ENCODE peak calls at places on chromosomes 13 and 19, in ten cellular contexts. One of them, this sample, is unnamed.

GRCh38 chr13:101514695-101515275 is 62.3 kb downstream of the ITGBL1 start:
- DNase-seq in substantia nigra: no peak
- DNase-seq in mesendoderm: peak; percentile 56
- DNase-seq in HCT116: peak; percentile 8
- DNase-seq in neural progenitor cell: peak; percentile 62
- DNase-seq in testis: peak; percentile 59
- DNase-seq in GM12878: no peak
- DNase-seq in lower lobe of right lung: no peak
- DNase-seq in mammary epithelial cell: peak; percentile 46
- DNase-seq in SJSA1: peak; percentile 33
- DNase-seq in this sample: peak; percentile 80

GRCh38 chr13:35675651-35676050 is 199.2 kb upstream of the MAB21L1 start:
- DNase-seq in GM12878: no peak
- DNase-seq in mammary epithelial cell: no peak
- DNase-seq in substantia nigra: no peak
- DNase-seq in mesendoderm: no peak
- DNase-seq in testis: no peak
- DNase-seq in lower lobe of right lung: no peak
- DNase-seq in HCT116: no peak
- DNase-seq in SJSA1: no peak
- DNase-seq in neural progenitor cell: no peak
- DNase-seq in this sample: no peak

GRCh38 chr19:19445911-19446361 is 40.5 kb downstream of the GATAD2A start:
- DNase-seq in GM12878: no peak
- DNase-seq in substantia nigra: no peak
- DNase-seq in mammary epithelial cell: peak; percentile 38
- DNase-seq in SJSA1: no peak
- DNase-seq in testis: no peak
- DNase-seq in neural progenitor cell: no peak
- DNase-seq in lower lobe of right lung: no peak
- DNase-seq in HCT116: no peak
- DNase-seq in mesendoderm: no peak
- DNase-seq in this sample: no peak

GRCh38 chr19:12840091-12841079 is 2.1 kb downstream of the MAST1 start:
- DNase-seq in mammary epithelial cell: peak; percentile 84
- DNase-seq in neural progenitor cell: peak; percentile 98
- DNase-seq in HCT116: peak; percentile 93
- DNase-seq in GM12878: no peak
- DNase-seq in mesendoderm: peak; percentile 98
- DNase-seq in substantia nigra: no peak
- DNase-seq in testis: peak; percentile 82
- DNase-seq in lower lobe of right lung: peak; percentile 77
- DNase-seq in SJSA1: peak; percentile 28
- DNase-seq in this sample: peak; percentile 60

GRCh38 chr13:44575741-44576395 is at the start of gene TSC22D1:
- DNase-seq in SJSA1: peak; percentile 35
- DNase-seq in lower lobe of right lung: peak; percentile 62
- DNase-seq in mammary epithelial cell: peak; percentile 47
- DNase-seq in substantia nigra: no peak
- DNase-seq in mesendoderm: peak; percentile 57
- DNase-seq in testis: peak; percentile 65
- DNase-seq in HCT116: no peak
- DNase-seq in neural progenitor cell: peak; percentile 66
- DNase-seq in GM12878: no peak
- DNase-seq in this sample: no peak

GRCh38 chr13:99558570-99559180 is 57.4 kb downstream of the TM9SF2 start:
- DNase-seq in GM12878: no peak
- DNase-seq in lower lobe of right lung: no peak
- DNase-seq in neural progenitor cell: no peak
- DNase-seq in HCT116: no peak
- DNase-seq in testis: no peak
- DNase-seq in substantia nigra: no peak
- DNase-seq in SJSA1: no peak
- DNase-seq in mesendoderm: no peak
- DNase-seq in mammary epithelial cell: no peak
- DNase-seq in this sample: no peak

GRCh38 chr13:24931450-24932217 is 164.3 kb upstream of the PABPC3 start:
- DNase-seq in testis: no peak
- DNase-seq in mammary epithelial cell: no peak
- DNase-seq in substantia nigra: no peak
- DNase-seq in HCT116: no peak
- DNase-seq in SJSA1: no peak
- DNase-seq in GM12878: no peak
- DNase-seq in neural progenitor cell: peak; percentile 65
- DNase-seq in lower lobe of right lung: no peak
- DNase-seq in mesendoderm: peak; percentile 69
- DNase-seq in this sample: no peak

GRCh38 chr13:113403255-113404104 is 39.5 kb upstream of the GRTP1 start:
- DNase-seq in mammary epithelial cell: no peak
- DNase-seq in HCT116: no peak
- DNase-seq in lower lobe of right lung: peak; percentile 26
- DNase-seq in testis: no peak
- DNase-seq in SJSA1: peak; percentile 22
- DNase-seq in mesendoderm: no peak
- DNase-seq in neural progenitor cell: no peak
- DNase-seq in substantia nigra: no peak
- DNase-seq in GM12878: no peak
- DNase-seq in this sample: no peak

GRCh38 chr13:76012091-76012721 is 376.1 kb downstream of the LMO7 start:
- DNase-seq in substantia nigra: no peak
- DNase-seq in testis: no peak
- DNase-seq in SJSA1: no peak
- DNase-seq in mesendoderm: peak; percentile 71
- DNase-seq in neural progenitor cell: no peak
- DNase-seq in HCT116: no peak
- DNase-seq in mammary epithelial cell: no peak
- DNase-seq in GM12878: no peak
- DNase-seq in lower lobe of right lung: no peak
- DNase-seq in this sample: no peak

GRCh38 chr19:5818594-5818993 is 13.7 kb downstream of the NRTN start:
- DNase-seq in neural progenitor cell: no peak
- DNase-seq in GM12878: no peak
- DNase-seq in mesendoderm: no peak
- DNase-seq in lower lobe of right lung: no peak
- DNase-seq in mammary epithelial cell: no peak
- DNase-seq in testis: no peak
- DNase-seq in substantia nigra: no peak
- DNase-seq in HCT116: no peak
- DNase-seq in SJSA1: no peak
- DNase-seq in this sample: no peak

GRCh38 chr13:80945328-80945727 is 604.4 kb upstream of the SPRY2 start:
- DNase-seq in HCT116: no peak
- DNase-seq in mammary epithelial cell: no peak
- DNase-seq in mesendoderm: peak; percentile 86
- DNase-seq in GM12878: no peak
- DNase-seq in lower lobe of right lung: no peak
- DNase-seq in testis: no peak
- DNase-seq in neural progenitor cell: peak; percentile 91
- DNase-seq in substantia nigra: no peak
- DNase-seq in SJSA1: no peak
- DNase-seq in this sample: no peak

GRCh38 chr13:83929147-83929546 is 46.9 kb upstream of the SLITRK1 start:
- DNase-seq in mammary epithelial cell: no peak
- DNase-seq in lower lobe of right lung: no peak
- DNase-seq in testis: no peak
- DNase-seq in SJSA1: no peak
- DNase-seq in substantia nigra: no peak
- DNase-seq in mesendoderm: no peak
- DNase-seq in GM12878: no peak
- DNase-seq in neural progenitor cell: no peak
- DNase-seq in HCT116: no peak
- DNase-seq in this sample: peak; percentile 30

GRCh38 chr13:113588394-113589111 is 4.0 kb downstream of the TFDP1 start:
- DNase-seq in GM12878: no peak
- DNase-seq in HCT116: no peak
- DNase-seq in mammary epithelial cell: no peak
- DNase-seq in testis: peak; percentile 7
- DNase-seq in mesendoderm: no peak
- DNase-seq in lower lobe of right lung: peak; percentile 14
- DNase-seq in neural progenitor cell: no peak
- DNase-seq in substantia nigra: no peak
- DNase-seq in SJSA1: no peak
- DNase-seq in this sample: no peak

GRCh38 chr19:49058592-49058991 is 1.0 kb upstream of the CGB7 start:
- DNase-seq in HCT116: no peak
- DNase-seq in GM12878: no peak
- DNase-seq in neural progenitor cell: peak; percentile 29
- DNase-seq in mesendoderm: peak; percentile 41
- DNase-seq in mammary epithelial cell: peak; percentile 20
- DNase-seq in testis: no peak
- DNase-seq in lower lobe of right lung: no peak
- DNase-seq in substantia nigra: no peak
- DNase-seq in SJSA1: no peak
- DNase-seq in this sample: no peak

GRCh38 chr13:50127726-50128291 is 112.6 kb downstream of the KCNRG start:
- DNase-seq in mammary epithelial cell: no peak
- DNase-seq in lower lobe of right lung: no peak
- DNase-seq in neural progenitor cell: peak; percentile 71
- DNase-seq in HCT116: no peak
- DNase-seq in GM12878: no peak
- DNase-seq in SJSA1: no peak
- DNase-seq in substantia nigra: no peak
- DNase-seq in mesendoderm: peak; percentile 46
- DNase-seq in testis: no peak
- DNase-seq in this sample: no peak
- H3K27ac ChIP-seq in mammary epithelial cell: no peak overlapping the region
- H3K27ac ChIP-seq in lower lobe of right lung: peak overlapping the region; percentile 100
- H3K27ac ChIP-seq in neural progenitor cell: no peak overlapping the region
- H3K27ac ChIP-seq in HCT116: no peak overlapping the region
- H3K27ac ChIP-seq in GM12878: no peak overlapping the region
- H3K27ac ChIP-seq in SJSA1: no peak overlapping the region
- H3K27ac ChIP-seq in substantia nigra: no peak overlapping the region
- H3K27ac ChIP-seq in mesendoderm: no peak overlapping the region
- H3K27ac ChIP-seq in testis: peak overlapping the region; percentile 51
- H3K27ac ChIP-seq in this sample: no peak overlapping the region

GRCh38 chr19:55652311-55653078 is 2.3 kb upstream of the U2AF2 start:
- DNase-seq in neural progenitor cell: no peak
- DNase-seq in testis: no peak
- DNase-seq in substantia nigra: no peak
- DNase-seq in mammary epithelial cell: no peak
- DNase-seq in lower lobe of right lung: peak; percentile 64
- DNase-seq in HCT116: no peak
- DNase-seq in mesendoderm: no peak
- DNase-seq in GM12878: no peak
- DNase-seq in SJSA1: no peak
- DNase-seq in this sample: no peak
- H3K27ac ChIP-seq in neural progenitor cell: no peak overlapping the region
- H3K27ac ChIP-seq in testis: peak overlapping the region; percentile 100
- H3K27ac ChIP-seq in substantia nigra: no peak overlapping the region
- H3K27ac ChIP-seq in mammary epithelial cell: no peak overlapping the region
- H3K27ac ChIP-seq in lower lobe of right lung: no peak overlapping the region
- H3K27ac ChIP-seq in HCT116: no peak overlapping the region
- H3K27ac ChIP-seq in mesendoderm: no peak overlapping the region
- H3K27ac ChIP-seq in GM12878: no peak overlapping the region
- H3K27ac ChIP-seq in SJSA1: no peak overlapping the region
- H3K27ac ChIP-seq in this sample: no peak overlapping the region

GRCh38 chr19:52369463-52370340 is at the start of gene ZNF880:
- DNase-seq in testis: peak; percentile 97
- DNase-seq in lower lobe of right lung: peak; percentile 94
- DNase-seq in GM12878: peak; percentile 38
- DNase-seq in mammary epithelial cell: peak; percentile 84
- DNase-seq in SJSA1: peak; percentile 68
- DNase-seq in HCT116: no peak
- DNase-seq in substantia nigra: peak; percentile 76
- DNase-seq in mesendoderm: peak; percentile 96
- DNase-seq in neural progenitor cell: peak; percentile 93
- DNase-seq in this sample: peak; percentile 16
- H3K27ac ChIP-seq in testis: peak within 1 kb of the TSS; percentile 87
- H3K27ac ChIP-seq in lower lobe of right lung: peak within 1 kb of the TSS; percentile 95
- H3K27ac ChIP-seq in GM12878: peak within 1 kb of the TSS; percentile 97
- H3K27ac ChIP-seq in mammary epithelial cell: peak within 1 kb of the TSS; percentile 79
- H3K27ac ChIP-seq in SJSA1: peak within 1 kb of the TSS; percentile 87
- H3K27ac ChIP-seq in HCT116: no peak within 1 kb of the TSS
- H3K27ac ChIP-seq in substantia nigra: peak within 1 kb of the TSS; percentile 89
- H3K27ac ChIP-seq in mesendoderm: peak within 1 kb of the TSS; percentile 64
- H3K27ac ChIP-seq in neural progenitor cell: peak within 1 kb of the TSS; percentile 82
- H3K27ac ChIP-seq in this sample: peak within 1 kb of the TSS; percentile 88

GRCh38 chr19:17026041-17026658 is 460 bp downstream of the CPAMD8 start:
- DNase-seq in SJSA1: no peak
- DNase-seq in substantia nigra: no peak
- DNase-seq in lower lobe of right lung: peak; percentile 76
- DNase-seq in neural progenitor cell: peak; percentile 44
- DNase-seq in mammary epithelial cell: no peak
- DNase-seq in testis: no peak
- DNase-seq in HCT116: no peak
- DNase-seq in GM12878: no peak
- DNase-seq in mesendoderm: peak; percentile 28
- DNase-seq in this sample: no peak

GRCh38 chr19:17025361-17025760 is 1.2 kb downstream of the CPAMD8 start:
- DNase-seq in SJSA1: no peak
- DNase-seq in mammary epithelial cell: no peak
- DNase-seq in lower lobe of right lung: peak; percentile 65
- DNase-seq in substantia nigra: no peak
- DNase-seq in neural progenitor cell: no peak
- DNase-seq in testis: no peak
- DNase-seq in GM12878: no peak
- DNase-seq in HCT116: no peak
- DNase-seq in mesendoderm: no peak
- DNase-seq in this sample: no peak

GRCh38 chr19:17027428-17027816 is 812 bp upstream of the CPAMD8 start:
- DNase-seq in mesendoderm: no peak
- DNase-seq in HCT116: no peak
- DNase-seq in lower lobe of right lung: no peak
- DNase-seq in mammary epithelial cell: no peak
- DNase-seq in GM12878: no peak
- DNase-seq in neural progenitor cell: no peak
- DNase-seq in testis: no peak
- DNase-seq in SJSA1: no peak
- DNase-seq in substantia nigra: no peak
- DNase-seq in this sample: no peak

GRCh38 chr19:17023805-17024204 is 2.8 kb downstream of the CPAMD8 start:
- DNase-seq in lower lobe of right lung: no peak
- DNase-seq in testis: no peak
- DNase-seq in HCT116: no peak
- DNase-seq in mammary epithelial cell: no peak
- DNase-seq in neural progenitor cell: no peak
- DNase-seq in mesendoderm: no peak
- DNase-seq in SJSA1: no peak
- DNase-seq in GM12878: no peak
- DNase-seq in substantia nigra: no peak
- DNase-seq in this sample: no peak

DNA sequence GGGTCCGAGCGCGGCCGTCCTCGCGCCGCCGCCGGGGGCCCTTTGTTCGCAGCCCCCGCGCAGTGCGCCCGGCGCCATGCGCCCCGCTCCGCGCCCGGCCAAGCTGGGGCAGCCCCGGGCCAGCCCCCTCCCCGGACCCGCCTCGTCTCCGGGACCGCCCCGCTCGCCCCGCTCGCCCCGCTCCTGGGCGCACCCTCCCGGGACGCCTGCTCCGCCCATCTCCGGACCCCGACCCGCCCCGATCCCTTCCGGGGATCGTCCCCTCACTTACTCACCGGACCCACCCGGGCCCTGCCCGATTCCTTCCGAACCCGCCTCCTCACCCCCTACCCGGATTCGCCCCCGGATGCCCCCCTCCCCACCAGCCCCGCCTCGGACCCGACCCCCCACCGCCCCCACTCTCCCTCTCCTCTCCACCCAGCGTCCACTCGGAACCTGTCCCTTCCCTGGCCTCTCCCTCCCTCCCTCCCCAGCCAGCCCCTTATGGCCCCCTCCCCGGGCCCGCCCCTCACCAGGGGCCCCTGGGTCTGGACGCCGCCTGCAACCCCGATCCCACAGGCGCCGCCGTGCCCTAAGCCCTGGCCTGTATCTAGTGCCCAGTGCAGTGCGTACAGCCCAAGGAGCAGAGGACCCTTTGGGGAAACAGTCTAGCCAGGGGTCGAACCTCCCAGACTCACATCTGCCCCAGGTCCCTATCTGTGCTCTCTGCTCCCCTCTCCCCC is at the start of gene CPAMD8:
- DNase-seq in mesendoderm: no peak
- DNase-seq in substantia nigra: no peak
- DNase-seq in neural progenitor cell: peak; percentile 70
- DNase-seq in GM12878: no peak
- DNase-seq in lower lobe of right lung: no peak
- DNase-seq in testis: no peak
- DNase-seq in mammary epithelial cell: no peak
- DNase-seq in SJSA1: no peak
- DNase-seq in HCT116: no peak
- DNase-seq in this sample: no peak
- H3K27ac ChIP-seq in mesendoderm: no peak within 1 kb of the TSS
- H3K27ac ChIP-seq in substantia nigra: no peak within 1 kb of the TSS
- H3K27ac ChIP-seq in neural progenitor cell: no peak within 1 kb of the TSS
- H3K27ac ChIP-seq in GM12878: no peak within 1 kb of the TSS
- H3K27ac ChIP-seq in lower lobe of right lung: peak within 1 kb of the TSS; percentile 59
- H3K27ac ChIP-seq in testis: no peak within 1 kb of the TSS
- H3K27ac ChIP-seq in mammary epithelial cell: no peak within 1 kb of the TSS
- H3K27ac ChIP-seq in SJSA1: no peak within 1 kb of the TSS
- H3K27ac ChIP-seq in HCT116: no peak within 1 kb of the TSS
- H3K27ac ChIP-seq in this sample: no peak within 1 kb of the TSS